ENCODE peak calls at places on chromosomes 11 and 22, in six cellular contexts. V is H1, M is neuronal stem cell, Y is trophoblast cell, D is IMR-90, C is mesenchymal stem cell. G is an unnamed sample.

GRCh38 chr11:1233351-1234053 is 10.6 kb downstream of the MUC5B start:
- DNase-seq in D (no peak), Y (no peak), C (no peak), M (no peak), V (peak; percentile 33), G (peak; percentile 18)

GRCh38 chr11:43746670-43747069 is 66.1 kb downstream of the HSD17B12 start:
- DNase-seq in C (no peak), Y (peak; percentile 4), D (no peak), M (no peak), V (no peak), G (no peak)

GRCh38 chr22:17217179-17217578 is 2.1 kb downstream of the ADA2 start:
- DNase-seq in D (no peak), C (no peak), V (no peak), Y (no peak), M (no peak), G (no peak)

GRCh38 chr11:117071344-117071787 is 26.9 kb downstream of the SIK3 start:
- DNase-seq in C (peak; percentile 77), D (no peak), V (no peak), Y (no peak), M (no peak), G (no peak)

GRCh38 chr11:122229611-122230386 is 113.8 kb upstream of the BLID start:
- DNase-seq in D (no peak), M (peak; percentile 15), Y (no peak), C (no peak), V (peak; percentile 51), G (peak; percentile 68)

GRCh38 chr22:44445731-44446130 is 52.3 kb downstream of the RTL6 start:
- DNase-seq in V (no peak), C (no peak), M (no peak), Y (peak; percentile 78), D (no peak), G (peak; percentile 23)

GRCh38 chr11:120564573-120565301 is 53.2 kb downstream of the GRIK4 start:
- DNase-seq in V (no peak), Y (peak; percentile 56), M (peak; percentile 48), D (peak; percentile 75), C (peak; percentile 88), G (peak; percentile 47)

GRCh38 chr11:124194696-124195418 is 11.7 kb downstream of the OR10D3 start:
- DNase-seq in D (peak; percentile 58), M (peak; percentile 41), C (peak; percentile 48), Y (peak; percentile 54), V (peak; percentile 67), G (peak; percentile 57)

GRCh38 chr11:64529559-64530520 is 61.2 kb upstream of the SLC22A12 start:
- DNase-seq in V (no peak), D (no peak), M (no peak), C (no peak), Y (no peak), G (no peak)

GRCh38 chr11:68325183-68325893 is 12.9 kb downstream of the LRP5 start:
- DNase-seq in V (peak; percentile 73), Y (no peak), C (no peak), D (no peak), M (no peak), G (peak; percentile 68)

GRCh38 chr11:132504501-132505041 is 1027.7 kb downstream of the OPCML start:
- DNase-seq in M (no peak), C (no peak), D (no peak), V (no peak), Y (no peak), G (peak; percentile 49)

GRCh38 chr11:12200359-12201015 is 90.1 kb downstream of the MICAL2 start:
- DNase-seq in Y (peak; percentile 72), D (peak; percentile 83), C (no peak), V (no peak), M (no peak), G (no peak)

GRCh38 chr11:74636633-74637184 is 44.3 kb downstream of the POLD3 start:
- DNase-seq in D (peak; percentile 95), Y (no peak), C (peak; percentile 72), M (no peak), V (no peak), G (no peak)

GRCh38 chr11:133934599-133935550 is 21.9 kb downstream of the IGSF9B start:
- DNase-seq in V (no peak), Y (no peak), C (no peak), M (peak; percentile 69), D (peak; percentile 19), G (no peak)

GRCh38 chr22:45620707-45621106 is 50.9 kb upstream of the ATXN10 start:
- DNase-seq in C (no peak), D (no peak), M (no peak), V (no peak), Y (no peak), G (no peak)
- H2BK120ac ChIP-seq in C (no peak overlapping the region), D (no peak overlapping the region), M (no peak overlapping the region), V (no peak overlapping the region), Y (no peak overlapping the region), G (no peak overlapping the region)

GRCh38 chr11:102488208-102488607 is 35.6 kb upstream of the TMEM123 start:
- DNase-seq in D (no peak), V (no peak), C (no peak), Y (no peak), M (no peak), G (no peak)

GRCh38 chr11:102489469-102490145 is 37.0 kb upstream of the TMEM123 start:
- DNase-seq in C (no peak), V (no peak), D (no peak), Y (no peak), M (no peak), G (no peak)

GRCh38 chr11:102487214-102487613 is 34.6 kb upstream of the TMEM123 start:
- DNase-seq in M (no peak), Y (no peak), C (no peak), V (no peak), D (no peak), G (no peak)

GRCh38 chr11:102485095-102485722 is 32.6 kb upstream of the TMEM123 start:
- DNase-seq in Y (no peak), C (peak; percentile 32), M (no peak), V (no peak), D (peak; percentile 41), G (no peak)

DNA sequence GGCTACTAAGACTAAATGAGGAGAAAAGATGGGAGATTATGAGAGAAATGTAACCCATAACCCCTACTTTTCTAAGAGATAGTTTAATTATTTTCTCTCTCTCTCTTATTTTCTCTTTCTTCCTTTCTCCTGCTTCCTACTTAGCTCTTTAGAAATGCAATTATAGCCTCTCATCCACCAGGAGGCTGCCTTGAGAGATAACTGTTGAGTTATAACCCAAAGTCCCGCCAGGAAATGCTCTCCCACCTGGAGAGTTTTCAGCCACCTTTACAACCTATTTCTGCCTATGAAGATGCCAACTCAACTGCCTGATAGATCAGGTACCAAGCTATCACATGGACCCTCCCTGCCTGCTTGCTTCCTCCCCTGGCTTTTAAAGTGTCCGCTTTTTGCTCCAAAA is 34.0 kb upstream of the TMEM123 start:
- DNase-seq in C (no peak), M (no peak), Y (no peak), V (no peak), D (no peak), G (no peak)
- H3K4ac ChIP-seq in C (no peak overlapping the region), M (no peak overlapping the region), Y (no peak overlapping the region), V (no peak overlapping the region), D (no peak overlapping the region), G (no peak overlapping the region)

GRCh38 chr11:15884792-15885540 is 471.4 kb downstream of the SOX6 start:
- DNase-seq in Y (no peak), D (no peak), C (peak; percentile 76), M (no peak), V (no peak), G (no peak)

GRCh38 chr11:15883349-15883961 is 472.9 kb downstream of the SOX6 start:
- DNase-seq in D (peak; percentile 11), V (no peak), Y (no peak), M (no peak), C (no peak), G (no peak)

GRCh38 chr11:15886866-15887265 is 469.5 kb downstream of the SOX6 start:
- DNase-seq in C (peak; percentile 65), Y (no peak), V (no peak), D (peak; percentile 73), M (no peak), G (no peak)

GRCh38 chr11:15884131-15884530 is 472.2 kb downstream of the SOX6 start:
- DNase-seq in C (no peak), Y (no peak), V (no peak), M (no peak), D (no peak), G (no peak)

GRCh38 chr11:15885913-15886698 is 470.2 kb downstream of the SOX6 start:
- DNase-seq in D (no peak), C (no peak), M (no peak), Y (no peak), V (no peak), G (no peak)
- H2AFZ ChIP-seq in D (no peak overlapping the region), C (no peak overlapping the region), M (no peak overlapping the region), Y (no peak overlapping the region), V (no peak overlapping the region), G (no peak overlapping the region)

GRCh38 chr11:8671242-8671641 is 11.2 kb downstream of the TRIM66 start:
- DNase-seq in V (peak; percentile 61), M (peak; percentile 87), Y (no peak), D (peak; percentile 97), C (peak; percentile 83), G (peak; percentile 83)
- H2BK120ac ChIP-seq in V (peak overlapping the region; percentile 94), M (no peak overlapping the region), Y (no peak overlapping the region), D (peak overlapping the region; percentile 64), C (no peak overlapping the region), G (peak overlapping the region; percentile 51)

GRCh38 chr11:30564994-30565393 is 21.2 kb downstream of the MPPED2 start:
- DNase-seq in Y (no peak), C (no peak), V (no peak), D (no peak), M (no peak), G (no peak)
- H3K4ac ChIP-seq in Y (no peak overlapping the region), C (no peak overlapping the region), V (no peak overlapping the region), D (no peak overlapping the region), M (no peak overlapping the region), G (no peak overlapping the region)

GRCh38 chr11:58926695-58927094 is 12.6 kb upstream of the GLYATL1 start:
- DNase-seq in M (no peak), D (peak; percentile 79), V (no peak), Y (no peak), C (peak; percentile 57), G (no peak)

GRCh38 chr11:58926251-58926650 is 13.0 kb upstream of the GLYATL1 start:
- DNase-seq in Y (no peak), M (no peak), D (peak; percentile 72), V (no peak), C (peak; percentile 20), G (no peak)

GRCh38 chr11:58928691-58929090 is 10.6 kb upstream of the GLYATL1 start:
- DNase-seq in D (no peak), M (no peak), V (no peak), Y (no peak), C (no peak), G (no peak)

GRCh38 chr11:58927393-58928081 is 11.8 kb upstream of the GLYATL1 start:
- DNase-seq in V (peak; percentile 84), Y (no peak), M (peak; percentile 85), C (peak; percentile 47), D (peak; percentile 29), G (peak; percentile 99)

DNA sequence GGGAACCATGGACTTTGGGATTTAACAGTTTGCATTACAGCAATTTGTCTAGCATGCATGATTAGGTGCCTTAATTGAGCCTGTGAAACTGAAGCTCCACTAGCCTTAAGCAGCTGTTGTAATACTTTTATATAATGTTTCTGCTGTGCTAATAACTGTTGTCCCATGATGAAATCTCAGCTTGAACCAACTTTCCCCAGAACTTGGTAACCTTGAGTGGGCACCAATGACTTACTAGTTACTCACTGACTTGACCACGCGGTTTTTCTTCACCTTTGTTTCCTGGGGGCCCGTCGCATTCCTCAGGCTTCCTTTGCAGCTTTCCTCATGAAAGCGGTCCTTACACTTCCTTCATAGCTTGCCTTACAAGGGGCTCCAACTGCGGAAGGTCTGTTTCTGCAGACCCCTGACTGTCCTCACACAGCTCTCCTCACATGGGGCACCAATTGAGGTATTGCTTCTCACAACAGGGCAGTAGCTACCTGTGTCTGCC is 11.2 kb upstream of the GLYATL1 start:
- DNase-seq in D (peak; percentile 7), M (peak; percentile 30), V (peak; percentile 53), C (peak; percentile 3), Y (no peak), G (no peak)
- H2AFZ ChIP-seq in D (peak overlapping the region; percentile 26), M (peak overlapping the region; percentile 50), V (peak overlapping the region; percentile 95), C (no peak overlapping the region), Y (no peak overlapping the region), G (peak overlapping the region; percentile 18)